ENCODE peak calls at places on chromosomes 5 and 9, in nine cellular contexts. T is left lung; C is breast epithelium; M is endothelial cell; S is neural crest cell; I is upper lobe of left lung; E is ascending aorta; F is CD4-positive, alpha-beta T cell; K is tibial nerve. W is an unnamed sample.
A peak's percentile ranks its signal among the peaks of the same experiment; 100 is the strongest.

GRCh38 chr9:132125361-132125760 is 36.5 kb upstream of the NTNG2 start:
- DNase-seq in T (no peak), C (no peak), M (no peak), S (no peak), I (no peak), E (no peak), F (no peak), K (no peak), W (no peak)

GRCh38 chr5:146073239-146073900 is 32.0 kb downstream of the PLAC8L1 start:
- DNase-seq in T (no peak), C (no peak), M (no peak), S (no peak), I (no peak), E (no peak), F (no peak), K (no peak), W (no peak)

GRCh38 chr5:54518146-54519082 is 855 bp downstream of the SNX18 start:
- DNase-seq in T (peak; percentile 71), C (no peak), M (peak; percentile 57), S (peak; percentile 31), I (peak; percentile 73), E (no peak), F (peak; percentile 62), K (no peak), W (peak; percentile 71)

GRCh38 chr9:129140397-129141065 is 29.3 kb downstream of the PTPA start:
- DNase-seq in T (peak; percentile 66), C (peak; percentile 54), M (peak; percentile 38), S (peak; percentile 43), I (peak; percentile 49), E (no peak), F (peak; percentile 8), K (no peak), W (peak; percentile 31)

GRCh38 chr5:143649869-143650268 is 162.1 kb upstream of the HMHB1 start:
- DNase-seq in T (no peak), C (no peak), M (no peak), S (no peak), I (no peak), E (no peak), F (no peak), K (no peak), W (no peak)

GRCh38 chr5:9646843-9647242 is 16.7 kb upstream of the TAS2R1 start:
- DNase-seq in T (no peak), C (no peak), M (no peak), S (no peak), I (no peak), E (no peak), F (no peak), K (no peak), W (no peak)

GRCh38 chr9:20538956-20539355 is 83.3 kb downstream of the MLLT3 start:
- DNase-seq in T (no peak), C (no peak), M (no peak), S (no peak), I (no peak), E (no peak), F (no peak), K (no peak), W (no peak)

GRCh38 chr9:126407125-126407870 is 80.7 kb downstream of the MVB12B start:
- DNase-seq in T (no peak), C (no peak), M (no peak), S (no peak), I (no peak), E (no peak), F (no peak), K (no peak), W (no peak)

GRCh38 chr9:97925497-97926334 is 3.4 kb upstream of the TRMO start:
- DNase-seq in T (no peak), C (no peak), M (no peak), S (no peak), I (no peak), E (no peak), F (no peak), K (no peak), W (no peak)

GRCh38 chr9:111975709-111976108 is 79.1 kb downstream of the UGCG start:
- DNase-seq in T (peak; percentile 59), C (no peak), M (no peak), S (no peak), I (peak; percentile 68), E (no peak), F (no peak), K (no peak), W (no peak)
- TF ChIP-seq CTCF in T (no peak), C (no peak), M (no peak), S (no peak), I (no peak), E (no peak), F (no peak), K (no peak), W (no peak)

DNA sequence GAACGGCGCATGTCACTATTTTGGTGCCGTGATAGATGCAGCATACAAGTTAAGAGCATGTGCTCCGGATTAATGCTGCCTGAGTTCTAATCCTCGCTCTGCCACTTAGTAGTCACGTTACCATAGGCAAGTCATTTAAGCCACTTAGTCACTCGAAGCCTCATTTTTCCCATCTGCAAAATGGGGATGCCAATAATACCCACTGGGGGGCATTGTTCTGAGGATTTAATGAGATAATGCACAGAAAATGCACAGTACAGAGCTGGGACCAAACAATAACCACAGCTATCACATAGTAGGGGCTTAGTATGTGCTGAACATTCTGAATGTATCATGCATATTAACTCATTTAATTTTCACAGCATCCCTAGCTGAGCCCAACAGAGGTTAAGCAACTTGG is 9.1 kb downstream of the NIPAL4 start:
- DNase-seq in T (no peak), C (no peak), M (no peak), S (no peak), I (no peak), E (no peak), F (no peak), K (no peak), W (no peak)
- TF ChIP-seq CTCF in T (no peak), C (no peak), M (no peak), S (no peak), I (no peak), E (no peak), F (no peak), K (no peak), W (no peak)

GRCh38 chr9:79535534-79535933 is 36.2 kb upstream of the TLE4 start:
- DNase-seq in T (no peak), C (no peak), M (no peak), S (no peak), I (no peak), E (no peak), F (no peak), K (no peak), W (no peak)

GRCh38 chr9:79542735-79543504 is 28.8 kb upstream of the TLE4 start:
- DNase-seq in T (no peak), C (no peak), M (no peak), S (no peak), I (peak; percentile 32), E (no peak), F (no peak), K (no peak), W (no peak)

GRCh38 chr9:79537838-79538237 is 33.9 kb upstream of the TLE4 start:
- DNase-seq in T (no peak), C (no peak), M (no peak), S (no peak), I (no peak), E (no peak), F (no peak), K (no peak), W (no peak)
- TF ChIP-seq CTCF in T (no peak), C (no peak), M (no peak), S (no peak), I (no peak), E (no peak), F (no peak), K (no peak), W (no peak)

GRCh38 chr5:68129364-68129763 is 86.2 kb upstream of the PIK3R1 start:
- DNase-seq in T (no peak), C (no peak), M (no peak), S (no peak), I (no peak), E (no peak), F (no peak), K (no peak), W (no peak)
- TF ChIP-seq CTCF in T (no peak), C (no peak), M (no peak), S (no peak), I (no peak), E (no peak), F (no peak), K (no peak), W (no peak)

GRCh38 chr5:45800331-45800730 is 104.2 kb upstream of the HCN1 start:
- DNase-seq in T (no peak), C (no peak), M (no peak), S (no peak), I (no peak), E (no peak), F (no peak), K (no peak), W (no peak)

GRCh38 chr5:45796959-45797553 is 100.9 kb upstream of the HCN1 start:
- DNase-seq in T (no peak), C (no peak), M (no peak), S (no peak), I (no peak), E (no peak), F (no peak), K (no peak), W (no peak)

GRCh38 chr5:45793638-45794532 is 97.7 kb upstream of the HCN1 start:
- DNase-seq in T (no peak), C (no peak), M (no peak), S (no peak), I (no peak), E (no peak), F (no peak), K (no peak), W (no peak)

GRCh38 chr5:45799388-45799787 is 103.2 kb upstream of the HCN1 start:
- DNase-seq in T (no peak), C (no peak), M (no peak), S (no peak), I (no peak), E (no peak), F (no peak), K (no peak), W (no peak)

DNA sequence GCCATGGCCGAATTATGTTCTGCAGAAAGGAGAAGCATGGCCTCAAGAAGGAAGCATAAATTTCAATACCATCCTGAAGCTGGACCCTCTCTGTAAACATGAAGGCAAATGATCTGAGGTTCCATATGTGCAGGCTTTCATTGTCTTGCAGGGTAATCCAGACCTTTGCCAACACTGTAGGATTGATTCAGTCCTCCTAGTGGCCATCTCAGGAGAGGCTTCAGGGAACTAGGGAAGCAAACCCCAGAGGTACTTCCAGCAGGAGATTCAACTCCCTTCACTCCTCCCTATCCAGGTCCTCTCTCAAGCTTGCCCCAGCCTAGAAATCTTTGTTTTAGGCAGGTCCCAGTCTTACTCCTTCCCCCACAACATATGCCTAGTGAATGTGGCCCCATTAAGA is 99.3 kb upstream of the HCN1 start:
- DNase-seq in T (no peak), C (no peak), M (no peak), S (no peak), I (no peak), E (no peak), F (no peak), K (no peak), W (no peak)
- TF ChIP-seq CTCF in T (no peak), C (no peak), M (no peak), S (no peak), I (no peak), E (no peak), F (no peak), K (no peak), W (no peak)

GRCh38 chr5:36060516-36060885 is 6.2 kb downstream of the UGT3A2 start:
- DNase-seq in T (no peak), C (no peak), M (no peak), S (no peak), I (no peak), E (no peak), F (no peak), K (no peak), W (no peak)
- TF ChIP-seq CTCF in T (no peak), C (no peak), M (no peak), S (peak; percentile 33), I (no peak), E (no peak), F (no peak), K (no peak), W (no peak)

W was measured in nephron progenitor cell.